ENCODE peak calls at places on chromosomes 4 and X, in four cellular contexts. D is foreskin keratinocyte, U is body of pancreas, A is activated B cell treated with CpG ODN at 0.5 μM for 24 hours. Z is an unnamed sample.

GRCh38 chrX:18549643-18550042 is 122.3 kb downstream of the RS1 start:
- DNase-seq in A (no peak), U (no peak), D (no peak), Z (no peak)

GRCh38 chr4:93731448-93731847 is 97.1 kb upstream of the ATOH1 start:
- DNase-seq in D (no peak), A (no peak), U (no peak), Z (no peak)

GRCh38 chr4:89744915-89745314 is 92.0 kb downstream of the SNCA start:
- DNase-seq in U (no peak), A (no peak), D (no peak), Z (no peak)

GRCh38 chr4:103948244-103949018 is 228.6 kb upstream of the TACR3 start:
- DNase-seq in A (no peak), D (no peak), U (no peak), Z (no peak)

GRCh38 chr4:38310446-38311043 is 350.3 kb downstream of the PTTG2 start:
- DNase-seq in U (no peak), A (no peak), D (no peak), Z (peak; percentile 51)

GRCh38 chrX:153474266-153474665 is 3.9 kb upstream of the HAUS7 start:
- DNase-seq in U (no peak), D (no peak), A (no peak), Z (no peak)

GRCh38 chr4:119536572-119537528 is 91.8 kb downstream of the PDE5A start:
- DNase-seq in A (no peak), U (no peak), D (no peak), Z (no peak)

GRCh38 chr4:115121351-115122043 is 8.1 kb upstream of the NDST4 start:
- DNase-seq in A (no peak), U (no peak), D (no peak), Z (no peak)

GRCh38 chr4:121182296-121182695 is 18.2 kb upstream of the TNIP3 start:
- DNase-seq in A (no peak), D (no peak), U (no peak), Z (no peak)

GRCh38 chrX:9163153-9163790 is 129.3 kb upstream of the FAM9B start:
- DNase-seq in U (no peak), A (no peak), D (no peak), Z (no peak)

GRCh38 chr4:70994069-70994366 is 569 bp downstream of the DCK start:
- DNase-seq in A (no peak), U (no peak), D (no peak), Z (no peak)

GRCh38 chrX:9902651-9903050 is 64.5 kb upstream of the CLDN34 start:
- DNase-seq in A (no peak), D (no peak), U (no peak), Z (no peak)

GRCh38 chr4:60962286-60962685 is 237.8 kb upstream of the ADGRL3 start:
- DNase-seq in A (no peak), D (no peak), U (no peak), Z (no peak)

GRCh38 chr4:110184124-110184790 is 14.2 kb downstream of the ELOVL6 start:
- DNase-seq in U (no peak), A (no peak), D (no peak), Z (no peak)

GRCh38 chr4:25970241-25970675 is 56.2 kb downstream of the SMIM20 start:
- DNase-seq in U (peak; percentile 19), D (no peak), A (peak; percentile 23), Z (no peak)

GRCh38 chr4:185018834-185019450 is 652 bp downstream of the HELT start:
- DNase-seq in D (no peak), A (no peak), U (no peak), Z (no peak)

GRCh38 chr4:98143001-98143899 is at the start of gene STPG2:
- DNase-seq in U (peak; percentile 96), A (peak; percentile 97), D (peak; percentile 82), Z (peak; percentile 87)

GRCh38 chrX:105999294-105999693 is 39.2 kb downstream of the SERPINA7 start:
- DNase-seq in U (no peak), A (no peak), D (no peak), Z (no peak)

GRCh38 chr4:48129307-48130014 is 4.6 kb downstream of the TXK start:
- DNase-seq in D (no peak), U (peak; percentile 16), A (no peak), Z (peak; percentile 51)

GRCh38 chr4:152390216-152390615 is 145.7 kb downstream of the FBXW7 start:
- DNase-seq in U (no peak), D (no peak), A (no peak), Z (no peak)

GRCh38 chr4:113683143-113683542 is 78.4 kb downstream of the CAMK2D start:
- DNase-seq in U (no peak), A (peak; percentile 33), D (peak; percentile 15), Z (no peak)

GRCh38 chrX:130100180-130100579 is 10.1 kb downstream of the ELF4 start:
- DNase-seq in U (peak; percentile 34), D (no peak), A (no peak), Z (no peak)

GRCh38 chr4:47704693-47705325 is 133.1 kb downstream of the CORIN start:
- DNase-seq in A (no peak), U (peak; percentile 68), D (peak; percentile 5), Z (no peak)

GRCh38 chr4:179007758-179008157 is 1565.5 kb upstream of the AGA start:
- DNase-seq in A (no peak), U (no peak), D (no peak), Z (no peak)

GRCh38 chr4:5101571-5101970 is 50.3 kb downstream of the STK32B start:
- DNase-seq in D (no peak), A (no peak), U (no peak), Z (no peak)

GRCh38 chrX:137352101-137352660 is 213.7 kb upstream of the ZIC3 start:
- DNase-seq in U (no peak), A (no peak), D (no peak), Z (no peak)

GRCh38 chrX:101658661-101659477 is 781 bp downstream of the ARMCX2 start:
- DNase-seq in D (no peak), U (peak; percentile 74), A (peak; percentile 23), Z (no peak)

GRCh38 chr4:176321589-176321988 is 1.8 kb downstream of the SPCS3 start:
- DNase-seq in U (no peak), D (no peak), A (no peak), Z (no peak)

GRCh38 chr4:103032575-103032974 is 13.1 kb upstream of the SLC9B1 start:
- DNase-seq in D (no peak), A (no peak), U (peak; percentile 64), Z (no peak)

GRCh38 chr4:149521611-149522010 is 294.0 kb downstream of the IQCM start:
- DNase-seq in D (no peak), A (no peak), U (no peak), Z (no peak)

GRCh38 chr4:1534876-1535526 is 128.8 kb upstream of the NKX1-1 start:
- DNase-seq in U (no peak), D (no peak), A (no peak), Z (no peak)

GRCh38 chr4:112127736-112128322 is 17.4 kb upstream of the FAM241A start:
- DNase-seq in D (no peak), U (no peak), A (no peak), Z (no peak)

GRCh38 chr4:73170518-73171198 is 87.9 kb downstream of the ANKRD17 start:
- DNase-seq in U (no peak), A (no peak), D (no peak), Z (no peak)

GRCh38 chr4:1116837-1117236 is 3.5 kb upstream of the RNF212 start:
- DNase-seq in A (no peak), D (no peak), U (no peak), Z (no peak)

GRCh38 chr4:126404549-126404948 is 1089.8 kb downstream of the FAT4 start:
- DNase-seq in A (no peak), U (no peak), D (peak; percentile 78), Z (no peak)

GRCh38 chr4:126411047-126411446 is 1096.3 kb downstream of the FAT4 start:
- DNase-seq in A (no peak), D (no peak), U (no peak), Z (no peak)

DNA sequence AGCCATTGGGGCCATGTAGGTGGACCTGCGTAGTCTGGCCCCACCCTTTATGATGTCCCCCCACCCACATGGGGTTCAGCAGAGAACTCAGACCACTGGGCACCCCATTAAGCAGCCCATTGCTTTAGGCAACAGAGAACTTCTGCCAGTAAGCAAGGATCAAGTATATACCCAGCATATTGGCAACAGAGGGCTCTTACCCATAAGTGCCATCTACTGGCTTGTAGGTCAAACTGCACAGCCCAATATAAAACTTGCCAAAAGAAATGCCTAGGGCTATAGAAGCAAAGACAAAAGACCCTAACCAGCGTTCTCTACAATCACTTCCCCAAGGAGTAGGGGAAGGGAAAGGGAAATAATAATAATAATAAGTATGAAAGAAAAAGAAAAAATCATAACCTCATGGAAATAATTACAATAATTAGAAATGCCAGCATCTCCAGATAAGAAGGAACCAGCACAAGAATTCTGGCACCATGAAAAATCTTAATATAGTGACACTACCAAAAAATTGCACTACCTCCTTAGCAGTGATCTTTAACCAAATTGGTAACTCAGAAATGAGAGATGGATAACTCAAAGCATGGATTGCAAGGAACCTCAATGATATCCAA is 1090.7 kb downstream of the FAT4 start:
- DNase-seq in U (no peak), D (no peak), A (no peak), Z (no peak)
- TF ChIP-seq CTCF in U (no peak), D (peak; percentile 48), A (no peak), Z (no peak)

GRCh38 chrX:102860235-102860634 is 76.8 kb upstream of the RAB40AL start:
- DNase-seq in U (no peak), A (no peak), D (no peak), Z (no peak)
- TF ChIP-seq CTCF in U (no peak), A (no peak), D (no peak), Z (no peak)

GRCh38 chrX:28659269-28659668 is 72.0 kb downstream of the IL1RAPL1 start:
- DNase-seq in D (no peak), U (peak; percentile 20), A (no peak), Z (no peak)
- TF ChIP-seq CTCF in D (peak; percentile 41), U (no peak), A (no peak), Z (no peak)

GRCh38 chrX:19627081-19627480 is 111.8 kb upstream of the MAP3K15 start:
- DNase-seq in U (peak; percentile 18), A (no peak), D (no peak), Z (no peak)
- TF ChIP-seq CTCF in U (no peak), A (no peak), D (no peak), Z (no peak)

GRCh38 chr4:182215171-182215570 is 28.0 kb upstream of the TENM3 start:
- DNase-seq in D (no peak), A (no peak), U (no peak), Z (no peak)

GRCh38 chr4:182219400-182219799 is 23.8 kb upstream of the TENM3 start:
- DNase-seq in U (no peak), A (no peak), D (no peak), Z (no peak)

GRCh38 chr4:182212211-182212761 is 30.9 kb upstream of the TENM3 start:
- DNase-seq in A (no peak), U (no peak), D (no peak), Z (no peak)

GRCh38 chr4:182213024-182213423 is 30.2 kb upstream of the TENM3 start:
- DNase-seq in U (no peak), D (no peak), A (no peak), Z (no peak)

GRCh38 chr4:182216005-182216404 is 27.2 kb upstream of the TENM3 start:
- DNase-seq in D (no peak), A (no peak), U (no peak), Z (no peak)
- TF ChIP-seq CTCF in D (no peak), A (no peak), U (no peak), Z (no peak)

Z was measured in natural killer cell.